ENCODE peak calls at places on chromosomes 2 and 18, in eight cellular contexts. L is mesendoderm; Q is fibroblast of villous mesenchyme; V is pancreas; Y is neuronal stem cell; N is effector memory CD4-positive, alpha-beta T cell; A is BE2C; U is IMR-90. D is an unnamed sample.

GRCh38 chr2:120314656-120315366 is 31.1 kb upstream of the INHBB start:
- DNase-seq in U (no peak), N (no peak), A (no peak), L (no peak), Q (no peak), V (no peak), Y (no peak), D (no peak)

GRCh38 chr2:161367675-161368074 is 48.4 kb upstream of the TBR1 start:
- DNase-seq in N (no peak), V (no peak), Y (no peak), Q (no peak), L (no peak), A (no peak), U (no peak), D (no peak)

GRCh38 chr2:139825726-139826125 is 1045.5 kb upstream of the NXPH2 start:
- DNase-seq in Q (no peak), V (no peak), L (no peak), Y (no peak), U (no peak), N (no peak), A (no peak), D (no peak)

GRCh38 chr2:127175406-127175805 is 44.7 kb downstream of the CYP27C1 start:
- DNase-seq in V (no peak), Y (no peak), Q (no peak), L (no peak), A (no peak), U (peak), N (no peak), D (no peak)

GRCh38 chr2:226489765-226490164 is 309.9 kb downstream of the IRS1 start:
- DNase-seq in Q (peak), U (peak), V (no peak), L (peak), N (no peak), Y (no peak), A (no peak), D (no peak)

GRCh38 chr2:237922641-237923361 is 44.0 kb upstream of the UBE2F start:
- DNase-seq in U (no peak), Y (no peak), N (no peak), L (no peak), A (no peak), Q (no peak), V (peak), D (no peak)

GRCh38 chr2:219495531-219496122 is 3.1 kb upstream of the GMPPA start:
- DNase-seq in V (peak), U (peak), N (peak), L (peak), Q (peak), Y (peak), A (peak), D (no peak)

GRCh38 chr2:16318474-16319195 is 347.0 kb downstream of the CYRIA start:
- DNase-seq in A (peak), Y (no peak), Q (no peak), N (no peak), V (no peak), U (no peak), L (peak), D (no peak)

GRCh38 chr2:46402874-46403273 is 76.5 kb upstream of the TMEM247 start:
- DNase-seq in Y (no peak), L (no peak), V (no peak), Q (no peak), U (no peak), A (no peak), N (no peak), D (no peak)

GRCh38 chr2:1743396-1744150 is 742 bp downstream of the PXDN start:
- DNase-seq in N (no peak), L (peak), V (peak), Y (no peak), Q (peak), A (no peak), U (peak), D (no peak)

GRCh38 chr18:32019251-32019943 is 772 bp downstream of the RNF125 start:
- DNase-seq in N (peak), Q (peak), Y (peak), L (peak), A (no peak), V (peak), U (no peak), D (no peak)

GRCh38 chr2:237752761-237753165 is 45.8 kb upstream of the RBM44 start:
- DNase-seq in N (no peak), Q (no peak), A (no peak), L (no peak), U (no peak), V (no peak), Y (no peak), D (no peak)

GRCh38 chr2:1594281-1595171 is 149.8 kb downstream of the PXDN start:
- DNase-seq in V (no peak), L (no peak), A (no peak), U (no peak), Q (no peak), Y (no peak), N (no peak), D (no peak)

GRCh38 chr18:67854340-67854739 is 337.8 kb upstream of the DSEL start:
- DNase-seq in A (no peak), N (no peak), Q (peak), L (no peak), Y (no peak), V (no peak), U (peak), D (no peak)

GRCh38 chr2:171319164-171319810 is 114.5 kb downstream of the METTL8 start:
- DNase-seq in U (peak), A (no peak), L (peak), Q (peak), V (no peak), N (peak), Y (no peak), D (no peak)

GRCh38 chr2:102074167-102074778 is 68.3 kb upstream of the IL1R1 start:
- DNase-seq in L (peak), U (no peak), V (no peak), Q (no peak), A (no peak), N (no peak), Y (no peak), D (no peak)

GRCh38 chr2:55363636-55364035 is 56.0 kb downstream of the CCDC88A start:
- DNase-seq in N (no peak), U (no peak), Y (no peak), V (no peak), A (no peak), L (no peak), Q (no peak), D (no peak)

GRCh38 chr18:75320506-75320905 is 107.0 kb downstream of the SMIM21 start:
- DNase-seq in N (no peak), Q (no peak), L (no peak), U (no peak), A (no peak), Y (no peak), V (no peak), D (no peak)

GRCh38 chr2:237688081-237688480 is 60.7 kb downstream of the LRRFIP1 start:
- DNase-seq in Q (no peak), N (no peak), U (no peak), Y (no peak), L (no peak), V (no peak), A (no peak), D (no peak)

GRCh38 chr18:24868760-24869237 is 408.4 kb downstream of the HRH4 start:
- DNase-seq in L (peak), A (no peak), U (peak), Y (no peak), Q (peak), N (no peak), V (no peak), D (no peak)

GRCh38 chr2:73293534-73294171 is at the start of gene EGR4:
- DNase-seq in V (peak), Y (no peak), A (peak), Q (peak), U (peak), L (peak), N (peak), D (no peak)

GRCh38 chr18:48135436-48135966 is 205.0 kb upstream of the SMAD2 start:
- DNase-seq in L (no peak), U (no peak), A (no peak), N (no peak), V (no peak), Y (no peak), Q (no peak), D (no peak)
- H3K4me3 ChIP-seq in L (no peak), U (no peak), A (peak), N (no peak), V (peak), Y (no peak), Q (no peak), D (peak)

DNA sequence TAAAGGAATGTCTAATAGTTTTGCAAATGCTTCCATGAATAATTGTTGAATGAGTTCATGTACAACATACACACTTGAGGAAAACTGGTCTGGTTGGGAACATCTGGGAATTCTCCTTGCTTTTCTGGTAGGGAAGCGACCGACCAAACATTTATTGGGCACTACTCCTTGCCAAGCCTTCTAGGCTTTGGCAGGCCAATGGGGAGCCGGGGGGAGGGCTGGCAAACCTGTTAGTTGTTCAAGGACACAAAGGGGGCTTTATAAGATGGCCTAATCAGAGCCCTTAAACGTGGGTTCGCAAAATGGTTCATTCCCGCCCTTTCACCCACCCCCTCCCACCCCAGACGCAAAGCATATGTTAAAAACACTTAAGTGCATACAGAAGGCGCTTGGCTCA is 902 bp upstream of the VSNL1 start:
- DNase-seq in U (no peak), V (peak), A (no peak), Q (peak), N (no peak), L (peak), Y (no peak), D (no peak)
- H3K4me3 ChIP-seq in U (no peak), V (peak), A (no peak), Q (peak), N (no peak), L (peak), Y (peak), D (peak)

GRCh38 chr2:140895378-140895777 is 1235.4 kb downstream of the LRP1B start:
- DNase-seq in U (no peak), L (peak), V (no peak), N (no peak), Q (no peak), A (no peak), Y (no peak), D (no peak)
- H3K4me3 ChIP-seq in U (no peak), L (no peak), V (no peak), N (no peak), Q (no peak), A (no peak), Y (no peak), D (no peak)

DNA sequence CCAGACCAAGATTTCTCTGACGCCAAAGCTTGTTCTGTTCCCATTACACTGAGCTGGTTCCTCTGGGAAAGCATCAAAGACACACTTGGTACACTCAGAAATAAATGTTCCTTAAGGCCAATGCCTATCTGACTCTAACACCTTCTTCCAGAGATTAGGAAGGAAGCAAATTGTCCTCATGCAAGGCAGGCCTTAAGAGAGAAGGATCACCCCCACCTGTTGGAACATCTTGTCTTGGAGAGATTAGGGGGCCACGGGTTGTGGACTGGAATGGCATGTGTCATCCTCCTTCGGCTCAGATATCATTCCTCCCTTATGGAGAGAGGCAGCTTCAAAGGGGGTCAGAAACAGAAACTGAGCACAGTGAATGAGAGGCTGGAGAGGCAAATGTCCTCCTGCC is 100.1 kb downstream of the ANKRD44 start:
- DNase-seq in L (peak), A (no peak), Q (no peak), Y (no peak), V (no peak), U (no peak), N (no peak), D (no peak)
- H3K4me3 ChIP-seq in L (no peak), A (no peak), Q (no peak), Y (no peak), V (no peak), U (no peak), N (no peak), D (no peak)

DNA sequence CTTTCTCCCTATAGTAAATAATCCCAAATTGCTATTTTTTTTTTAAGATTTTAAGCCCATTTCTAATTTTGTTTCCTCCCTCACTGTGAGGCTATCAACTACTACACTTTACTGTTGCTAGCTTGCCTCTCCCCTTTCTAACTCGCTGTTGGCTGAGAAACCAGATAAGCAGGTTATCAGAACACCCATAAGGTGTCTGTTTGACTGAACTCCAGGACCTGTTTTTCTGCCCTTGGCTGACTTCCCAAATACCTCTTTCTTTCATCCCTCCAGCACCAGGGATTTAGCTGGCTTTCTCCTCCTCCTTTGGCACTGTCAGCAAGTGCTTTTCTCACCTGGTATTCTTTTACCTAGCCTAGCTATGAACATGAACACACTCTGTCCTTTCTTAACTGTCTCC is 11.1 kb downstream of the TRAK2 start:
- DNase-seq in Y (no peak), Q (no peak), N (no peak), L (peak), U (no peak), A (peak), V (no peak), D (no peak)
- H3K4me3 ChIP-seq in Y (no peak), Q (no peak), N (no peak), L (no peak), U (no peak), A (no peak), V (no peak), D (no peak)

GRCh38 chr2:179272406-179273192 is 8.0 kb upstream of the SESTD1 start:
- DNase-seq in U (peak), A (no peak), Q (peak), L (no peak), V (no peak), Y (no peak), N (no peak), D (no peak)
- H3K4me3 ChIP-seq in U (no peak), A (no peak), Q (no peak), L (no peak), V (no peak), Y (no peak), N (no peak), D (peak)

GRCh38 chr2:26080356-26080755 is 46.5 kb downstream of the RAB10 start:
- DNase-seq in V (no peak), A (no peak), Q (no peak), U (peak), Y (no peak), N (no peak), L (no peak), D (no peak)

GRCh38 chr2:26078939-26079338 is 45.1 kb downstream of the RAB10 start:
- DNase-seq in V (no peak), U (no peak), N (no peak), Y (no peak), Q (no peak), L (no peak), A (no peak), D (no peak)

GRCh38 chr2:26086155-26086634 is 52.3 kb downstream of the RAB10 start:
- DNase-seq in Q (peak), L (no peak), V (no peak), A (no peak), U (peak), N (no peak), Y (no peak), D (no peak)

GRCh38 chr2:26077291-26077690 is 43.4 kb downstream of the RAB10 start:
- DNase-seq in A (no peak), V (no peak), L (no peak), N (no peak), Q (no peak), U (no peak), Y (no peak), D (no peak)

GRCh38 chr2:26081601-26082000 is 47.7 kb downstream of the RAB10 start:
- DNase-seq in U (no peak), A (no peak), L (no peak), Y (no peak), Q (no peak), N (no peak), V (no peak), D (no peak)
- H3K4me3 ChIP-seq in U (no peak), A (no peak), L (no peak), Y (no peak), Q (no peak), N (no peak), V (no peak), D (no peak)